ENCODE peak calls at places on chromosomes 2 and 18, in four cellular contexts. One of them, this sample, is unnamed.

GRCh38 chr2:234483568-234484251 is 13.2 kb downstream of the ARL4C start:
- DNase-seq in K562: no peak
- DNase-seq in sigmoid colon: peak; percentile 62
- DNase-seq in HepG2: no peak
- DNase-seq in this sample: no peak

GRCh38 chr2:203580846-203581245 is 45.7 kb upstream of the RAPH1 start:
- DNase-seq in K562: no peak
- DNase-seq in sigmoid colon: no peak
- DNase-seq in HepG2: no peak
- DNase-seq in this sample: no peak

GRCh38 chr2:193303464-193303863 is 1108.7 kb upstream of the TMEFF2 start:
- DNase-seq in K562: no peak
- DNase-seq in sigmoid colon: no peak
- DNase-seq in HepG2: no peak
- DNase-seq in this sample: no peak

GRCh38 chr18:32317651-32318050 is 127.8 kb downstream of the MEP1B start:
- DNase-seq in K562: no peak
- DNase-seq in sigmoid colon: no peak
- DNase-seq in HepG2: no peak
- DNase-seq in this sample: no peak

GRCh38 chr18:8416212-8417019 is 192.8 kb upstream of the RAB12 start:
- DNase-seq in K562: no peak
- DNase-seq in sigmoid colon: no peak
- DNase-seq in HepG2: peak; percentile 20
- DNase-seq in this sample: no peak

GRCh38 chr2:121910139-121910538 is 154.7 kb downstream of the TSN start:
- DNase-seq in K562: no peak
- DNase-seq in sigmoid colon: no peak
- DNase-seq in HepG2: no peak
- DNase-seq in this sample: no peak

GRCh38 chr2:205427112-205427511 is 255.2 kb upstream of the NRP2 start:
- DNase-seq in K562: no peak
- DNase-seq in sigmoid colon: no peak
- DNase-seq in HepG2: no peak
- DNase-seq in this sample: no peak

GRCh38 chr2:96977631-96978195 is 8.7 kb downstream of the FAM178B start:
- DNase-seq in K562: no peak
- DNase-seq in sigmoid colon: no peak
- DNase-seq in HepG2: no peak
- DNase-seq in this sample: peak; percentile 10

GRCh38 chr2:84701880-84702279 is 179.0 kb downstream of the TRABD2A start:
- DNase-seq in K562: no peak
- DNase-seq in sigmoid colon: no peak
- DNase-seq in HepG2: no peak
- DNase-seq in this sample: no peak

GRCh38 chr2:42102606-42103450 is 55.0 kb downstream of the PKDCC start:
- DNase-seq in K562: no peak
- DNase-seq in sigmoid colon: peak; percentile 81
- DNase-seq in HepG2: no peak
- DNase-seq in this sample: no peak

GRCh38 chr2:192828175-192828574 is 633.4 kb upstream of the TMEFF2 start:
- DNase-seq in K562: no peak
- DNase-seq in sigmoid colon: no peak
- DNase-seq in HepG2: no peak
- DNase-seq in this sample: no peak

GRCh38 chr18:25594351-25594750 is 242.4 kb upstream of the ZNF521 start:
- DNase-seq in K562: no peak
- DNase-seq in sigmoid colon: no peak
- DNase-seq in HepG2: no peak
- DNase-seq in this sample: no peak

GRCh38 chr2:216319771-216320170 is 52.5 kb downstream of the MARCHF4 start:
- DNase-seq in K562: no peak
- DNase-seq in sigmoid colon: no peak
- DNase-seq in HepG2: no peak
- DNase-seq in this sample: no peak

GRCh38 chr18:78362198-78362597 is 617.4 kb upstream of the SALL3 start:
- DNase-seq in K562: no peak
- DNase-seq in sigmoid colon: no peak
- DNase-seq in HepG2: no peak
- DNase-seq in this sample: no peak

GRCh38 chr2:165675551-165675968 is 118.5 kb downstream of the GALNT3 start:
- DNase-seq in K562: no peak
- DNase-seq in sigmoid colon: no peak
- DNase-seq in HepG2: no peak
- DNase-seq in this sample: no peak

GRCh38 chr2:102166189-102166845 is 20.5 kb upstream of the IL1RL2 start:
- DNase-seq in K562: peak; percentile 25
- DNase-seq in sigmoid colon: peak; percentile 77
- DNase-seq in HepG2: peak; percentile 67
- DNase-seq in this sample: no peak

GRCh38 chr2:36618381-36618780 is 20.4 kb upstream of the FEZ2 start:
- DNase-seq in K562: peak; percentile 80
- DNase-seq in sigmoid colon: no peak
- DNase-seq in HepG2: peak; percentile 83
- DNase-seq in this sample: no peak

GRCh38 chr2:51981813-51982212 is 949.9 kb upstream of the NRXN1 start:
- DNase-seq in K562: no peak
- DNase-seq in sigmoid colon: no peak
- DNase-seq in HepG2: no peak
- DNase-seq in this sample: no peak

GRCh38 chr2:230762317-230762896 is 49.8 kb downstream of the CAB39 start:
- DNase-seq in K562: peak; percentile 25
- DNase-seq in sigmoid colon: no peak
- DNase-seq in HepG2: peak; percentile 65
- DNase-seq in this sample: no peak

GRCh38 chr2:50529600-50530218 is 502.2 kb downstream of the NRXN1 start:
- DNase-seq in K562: peak; percentile 18
- DNase-seq in sigmoid colon: no peak
- DNase-seq in HepG2: peak; percentile 48
- DNase-seq in this sample: peak; percentile 28

GRCh38 chr18:22494771-22495170 is 77.1 kb upstream of the CTAGE1 start:
- DNase-seq in K562: no peak
- DNase-seq in sigmoid colon: no peak
- DNase-seq in HepG2: no peak
- DNase-seq in this sample: no peak

GRCh38 chr2:66698879-66699278 is 264.0 kb downstream of the MEIS1 start:
- DNase-seq in K562: no peak
- DNase-seq in sigmoid colon: no peak
- DNase-seq in HepG2: no peak
- DNase-seq in this sample: no peak

GRCh38 chr18:22465859-22466602 is 48.3 kb upstream of the CTAGE1 start:
- DNase-seq in K562: peak; percentile 84
- DNase-seq in sigmoid colon: peak; percentile 70
- DNase-seq in HepG2: peak; percentile 70
- DNase-seq in this sample: no peak

GRCh38 chr2:55649211-55649610 is 31.8 kb upstream of the PPP4R3B start:
- DNase-seq in K562: no peak
- DNase-seq in sigmoid colon: no peak
- DNase-seq in HepG2: no peak
- DNase-seq in this sample: no peak

GRCh38 chr2:207167129-207167923 is 1.6 kb upstream of the KLF7 start:
- DNase-seq in K562: no peak
- DNase-seq in sigmoid colon: no peak
- DNase-seq in HepG2: peak; percentile 23
- DNase-seq in this sample: no peak

GRCh38 chr18:45621068-45621511 is 5.8 kb downstream of the SLC14A2 start:
- DNase-seq in K562: peak; percentile 54
- DNase-seq in sigmoid colon: no peak
- DNase-seq in HepG2: peak; percentile 14
- DNase-seq in this sample: peak; percentile 14

GRCh38 chr18:50284226-50284885 is 3.0 kb upstream of the MBD1 start:
- DNase-seq in K562: no peak
- DNase-seq in sigmoid colon: no peak
- DNase-seq in HepG2: no peak
- DNase-seq in this sample: no peak

GRCh38 chr18:69898241-69898861 is 49.3 kb downstream of the CD226 start:
- DNase-seq in K562: no peak
- DNase-seq in sigmoid colon: no peak
- DNase-seq in HepG2: peak; percentile 18
- DNase-seq in this sample: no peak

GRCh38 chr2:160736629-160737028 is 243.0 kb upstream of the RBMS1 start:
- DNase-seq in K562: no peak
- DNase-seq in sigmoid colon: no peak
- DNase-seq in HepG2: no peak
- DNase-seq in this sample: no peak

GRCh38 chr2:103788875-103789715 is 1027.3 kb downstream of the TMEM182 start:
- DNase-seq in K562: no peak
- DNase-seq in sigmoid colon: no peak
- DNase-seq in HepG2: peak; percentile 4
- DNase-seq in this sample: peak; percentile 57

GRCh38 chr2:143901185-143901842 is 618.6 kb downstream of the ZEB2 start:
- DNase-seq in K562: no peak
- DNase-seq in sigmoid colon: no peak
- DNase-seq in HepG2: no peak
- DNase-seq in this sample: peak; percentile 22

GRCh38 chr2:154827286-154827685 is 128.8 kb downstream of the KCNJ3 start:
- DNase-seq in K562: no peak
- DNase-seq in sigmoid colon: no peak
- DNase-seq in HepG2: no peak
- DNase-seq in this sample: no peak

GRCh38 chr2:154832711-154833110 is 134.2 kb downstream of the KCNJ3 start:
- DNase-seq in K562: no peak
- DNase-seq in sigmoid colon: no peak
- DNase-seq in HepG2: no peak
- DNase-seq in this sample: no peak

GRCh38 chr2:154825358-154825757 is 126.9 kb downstream of the KCNJ3 start:
- DNase-seq in K562: no peak
- DNase-seq in sigmoid colon: no peak
- DNase-seq in HepG2: no peak
- DNase-seq in this sample: no peak

DNA sequence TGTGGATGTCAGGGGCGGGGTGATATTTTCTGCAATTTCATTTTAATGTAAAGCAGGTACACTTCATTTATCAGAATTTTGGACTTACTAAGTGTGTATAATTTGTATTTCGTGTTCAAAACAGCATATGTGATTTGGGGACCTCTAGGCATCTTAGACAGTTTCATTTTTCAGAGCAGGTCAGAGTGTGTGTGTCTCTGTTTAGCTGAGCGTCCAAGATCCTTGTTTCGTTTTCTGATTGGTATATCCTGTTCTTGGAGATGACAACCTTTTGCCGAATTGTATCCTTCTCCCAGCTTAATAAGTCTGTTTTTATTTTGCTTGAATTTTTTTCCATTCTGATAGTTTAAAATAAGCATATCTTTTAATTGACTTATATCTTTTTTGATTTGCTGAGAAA is 128.3 kb downstream of the KCNJ3 start:
- DNase-seq in K562: no peak
- DNase-seq in sigmoid colon: no peak
- DNase-seq in HepG2: no peak
- DNase-seq in this sample: no peak
- H3K27ac ChIP-seq in K562: no peak overlapping the region
- H3K27ac ChIP-seq in sigmoid colon: no peak overlapping the region
- H3K27ac ChIP-seq in HepG2: no peak overlapping the region
- H3K27ac ChIP-seq in this sample: no peak overlapping the region

GRCh38 chr18:77046994-77047393 is 85.6 kb downstream of the MBP start:
- DNase-seq in K562: no peak
- DNase-seq in sigmoid colon: no peak
- DNase-seq in HepG2: no peak
- DNase-seq in this sample: no peak
- H3K36me3 ChIP-seq in K562: no peaks in the 10 kb centered on the region
- H3K36me3 ChIP-seq in sigmoid colon: no peaks in the 10 kb centered on the region
- H3K36me3 ChIP-seq in HepG2: no peaks in the 10 kb centered on the region
- H3K36me3 ChIP-seq in this sample: no peaks in the 10 kb centered on the region

DNA sequence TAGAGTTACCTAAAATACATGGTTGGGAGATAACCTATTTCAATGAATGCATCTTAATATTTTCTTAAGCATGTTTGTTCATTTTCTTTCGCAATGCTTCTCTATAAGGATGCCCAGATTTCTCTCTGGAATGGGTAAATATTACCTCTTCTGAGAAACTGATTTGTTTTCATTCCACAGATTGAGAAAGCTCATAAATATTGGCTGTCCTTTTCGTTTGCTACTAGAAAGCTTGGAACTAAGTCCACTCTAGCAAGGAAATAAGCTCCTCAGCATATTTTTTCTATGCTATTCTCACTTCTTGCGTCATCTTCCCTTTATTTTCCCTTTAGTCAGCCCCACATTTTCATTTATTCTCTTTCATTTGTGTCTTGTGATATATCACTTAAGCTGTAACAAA is 76.3 kb downstream of the ANTXR1 start:
- DNase-seq in K562: no peak
- DNase-seq in sigmoid colon: no peak
- DNase-seq in HepG2: no peak
- DNase-seq in this sample: no peak
- TF ChIP-seq POLR2AphosphoS5 in K562: no peak
- TF ChIP-seq POLR2AphosphoS5 in sigmoid colon: no peak
- TF ChIP-seq POLR2AphosphoS5 in HepG2: no peak
- TF ChIP-seq POLR2AphosphoS5 in this sample: no peak

GRCh38 chr2:177818412-177818811 is 254.2 kb downstream of the PDE11A start:
- DNase-seq in K562: no peak
- DNase-seq in sigmoid colon: no peak
- DNase-seq in HepG2: no peak
- DNase-seq in this sample: no peak
- H3K27ac ChIP-seq in K562: no peak overlapping the region
- H3K27ac ChIP-seq in sigmoid colon: peak overlapping the region; percentile 48
- H3K27ac ChIP-seq in HepG2: no peak overlapping the region
- H3K27ac ChIP-seq in this sample: no peak overlapping the region

GRCh38 chr2:73225513-73226360 is 7.3 kb downstream of the PRADC1 start:
- DNase-seq in K562: no peak
- DNase-seq in sigmoid colon: no peak
- DNase-seq in HepG2: no peak
- DNase-seq in this sample: no peak
- H3K36me3 ChIP-seq in K562: peaks cover 89% of the 10 kb centered on the region
- H3K36me3 ChIP-seq in sigmoid colon: peaks cover 20% of the 10 kb centered on the region
- H3K36me3 ChIP-seq in HepG2: peaks cover 44% of the 10 kb centered on the region
- H3K36me3 ChIP-seq in this sample: peaks cover 44% of the 10 kb centered on the region

DNA sequence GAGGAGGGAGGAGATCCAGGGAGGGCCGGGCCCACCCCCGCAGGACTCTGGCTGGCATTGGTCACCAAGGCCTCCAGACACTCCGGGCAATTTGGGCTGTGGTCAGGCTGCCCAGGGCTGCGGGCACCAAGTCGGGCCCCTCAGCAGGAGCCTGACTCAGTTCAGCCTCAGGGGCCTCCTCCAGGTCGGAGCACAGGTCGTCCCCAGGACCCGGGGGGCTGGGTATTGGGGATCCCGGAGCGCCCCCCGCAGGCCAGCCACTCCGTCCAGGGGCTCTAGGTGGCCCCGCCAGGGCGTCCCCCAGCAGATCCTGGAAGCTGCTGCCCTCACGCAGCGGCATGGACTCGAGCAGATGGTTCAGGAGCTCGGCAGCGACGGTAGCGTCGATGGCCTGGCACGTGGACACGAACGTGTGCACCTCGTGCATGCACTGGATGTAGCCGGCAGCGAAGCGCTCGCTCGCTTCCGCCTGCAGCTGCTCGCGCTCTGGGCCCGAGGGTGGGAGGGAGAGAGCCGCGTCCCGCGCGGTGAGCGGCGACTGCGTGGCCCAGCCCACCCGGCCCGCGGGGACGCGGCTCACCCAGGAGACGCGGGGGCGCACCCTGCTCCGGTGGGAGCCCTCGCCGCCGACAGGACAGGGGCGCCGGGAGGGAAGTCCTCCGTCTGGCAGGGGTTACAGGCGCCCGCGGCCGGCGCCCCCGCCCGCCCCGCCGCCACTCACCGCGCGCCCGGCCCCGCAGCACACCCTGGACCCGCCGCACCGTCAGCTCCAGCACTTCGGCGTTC is 879 bp downstream of the HES6 start:
- DNase-seq in K562: peak; percentile 56
- DNase-seq in sigmoid colon: peak; percentile 72
- DNase-seq in HepG2: no peak
- DNase-seq in this sample: no peak
- TF ChIP-seq POLR2AphosphoS5 in K562: no peak
- TF ChIP-seq POLR2AphosphoS5 in sigmoid colon: no peak
- TF ChIP-seq POLR2AphosphoS5 in HepG2: no peak
- TF ChIP-seq POLR2AphosphoS5 in this sample: no peak

GRCh38 chr2:29226808-29227207 is 111.6 kb downstream of the CLIP4 start:
- DNase-seq in K562: no peak
- DNase-seq in sigmoid colon: peak; percentile 42
- DNase-seq in HepG2: no peak
- DNase-seq in this sample: no peak
- H3K27ac ChIP-seq in K562: no peak overlapping the region
- H3K27ac ChIP-seq in sigmoid colon: no peak overlapping the region
- H3K27ac ChIP-seq in HepG2: no peak overlapping the region
- H3K27ac ChIP-seq in this sample: no peak overlapping the region